ENCODE peak calls at places on chromosomes 16 and 17, in five cellular contexts. One of them, this sample, is unnamed.

GRCh38 chr17:41666708-41667279 is 21.9 kb upstream of the EIF1 start:
- DNase-seq in fibroblast of mammary gland: peak; percentile 66
- DNase-seq in fibroblast of the aortic adventitia: peak; percentile 69
- DNase-seq in astrocyte: no peak
- DNase-seq in cardiac fibroblast: peak; percentile 75
- DNase-seq in this sample: peak; percentile 76

GRCh38 chr17:39973496-39973895 is 7.1 kb upstream of the PSMD3 start:
- DNase-seq in fibroblast of mammary gland: peak; percentile 70
- DNase-seq in fibroblast of the aortic adventitia: no peak
- DNase-seq in astrocyte: no peak
- DNase-seq in cardiac fibroblast: peak; percentile 87
- DNase-seq in this sample: peak; percentile 33

GRCh38 chr16:57527610-57528360 is 8.6 kb downstream of the CCDC102A start:
- DNase-seq in fibroblast of mammary gland: no peak
- DNase-seq in fibroblast of the aortic adventitia: no peak
- DNase-seq in astrocyte: no peak
- DNase-seq in cardiac fibroblast: no peak
- DNase-seq in this sample: no peak

GRCh38 chr17:19744492-19744891 is 3.6 kb downstream of the ALDH3A1 start:
- DNase-seq in fibroblast of mammary gland: no peak
- DNase-seq in fibroblast of the aortic adventitia: no peak
- DNase-seq in astrocyte: no peak
- DNase-seq in cardiac fibroblast: no peak
- DNase-seq in this sample: no peak

GRCh38 chr17:32586666-32587065 is 99.9 kb downstream of the CDK5R1 start:
- DNase-seq in fibroblast of mammary gland: peak; percentile 51
- DNase-seq in fibroblast of the aortic adventitia: no peak
- DNase-seq in astrocyte: no peak
- DNase-seq in cardiac fibroblast: peak; percentile 22
- DNase-seq in this sample: peak; percentile 20

GRCh38 chr16:86823895-86824671 is 245.7 kb downstream of the FOXL1 start:
- DNase-seq in fibroblast of mammary gland: peak; percentile 84
- DNase-seq in fibroblast of the aortic adventitia: peak; percentile 76
- DNase-seq in astrocyte: peak; percentile 100
- DNase-seq in cardiac fibroblast: peak; percentile 91
- DNase-seq in this sample: peak; percentile 85

GRCh38 chr17:7834554-7834890 is 505 bp downstream of the KDM6B start:
- DNase-seq in fibroblast of mammary gland: no peak
- DNase-seq in fibroblast of the aortic adventitia: no peak
- DNase-seq in astrocyte: no peak
- DNase-seq in cardiac fibroblast: peak; percentile 39
- DNase-seq in this sample: peak; percentile 33

GRCh38 chr16:24051125-24051524 is 205.0 kb upstream of the CACNG3 start:
- DNase-seq in fibroblast of mammary gland: no peak
- DNase-seq in fibroblast of the aortic adventitia: no peak
- DNase-seq in astrocyte: no peak
- DNase-seq in cardiac fibroblast: no peak
- DNase-seq in this sample: no peak

GRCh38 chr17:82228842-82229685 is at the start of gene SLC16A3:
- DNase-seq in fibroblast of mammary gland: peak; percentile 69
- DNase-seq in fibroblast of the aortic adventitia: peak; percentile 68
- DNase-seq in astrocyte: peak; percentile 48
- DNase-seq in cardiac fibroblast: peak; percentile 77
- DNase-seq in this sample: peak; percentile 66

GRCh38 chr17:30238387-30239088 is 3.0 kb upstream of the SLC6A4 start:
- DNase-seq in fibroblast of mammary gland: no peak
- DNase-seq in fibroblast of the aortic adventitia: no peak
- DNase-seq in astrocyte: no peak
- DNase-seq in cardiac fibroblast: no peak
- DNase-seq in this sample: no peak

GRCh38 chr17:11318207-11318606 is 77.2 kb downstream of the SHISA6 start:
- DNase-seq in fibroblast of mammary gland: no peak
- DNase-seq in fibroblast of the aortic adventitia: no peak
- DNase-seq in astrocyte: no peak
- DNase-seq in cardiac fibroblast: no peak
- DNase-seq in this sample: no peak

GRCh38 chr17:28612936-28613872 is 781 bp downstream of the RSKR start:
- DNase-seq in fibroblast of mammary gland: peak; percentile 30
- DNase-seq in fibroblast of the aortic adventitia: peak; percentile 39
- DNase-seq in astrocyte: no peak
- DNase-seq in cardiac fibroblast: peak; percentile 49
- DNase-seq in this sample: peak; percentile 70

GRCh38 chr17:12591336-12591735 is 74.4 kb upstream of the MYOCD start:
- DNase-seq in fibroblast of mammary gland: no peak
- DNase-seq in fibroblast of the aortic adventitia: no peak
- DNase-seq in astrocyte: no peak
- DNase-seq in cardiac fibroblast: peak; percentile 26
- DNase-seq in this sample: peak; percentile 45

GRCh38 chr16:78503501-78504110 is 404.2 kb downstream of the WWOX start:
- DNase-seq in fibroblast of mammary gland: peak; percentile 70
- DNase-seq in fibroblast of the aortic adventitia: peak; percentile 64
- DNase-seq in astrocyte: peak; percentile 18
- DNase-seq in cardiac fibroblast: peak; percentile 64
- DNase-seq in this sample: peak; percentile 63

GRCh38 chr16:1042776-1043349 is 29.7 kb upstream of the SSTR5 start:
- DNase-seq in fibroblast of mammary gland: no peak
- DNase-seq in fibroblast of the aortic adventitia: no peak
- DNase-seq in astrocyte: no peak
- DNase-seq in cardiac fibroblast: no peak
- DNase-seq in this sample: peak; percentile 20

GRCh38 chr17:15377608-15378007 is 36.2 kb upstream of the TEKT3 start:
- DNase-seq in fibroblast of mammary gland: peak; percentile 12
- DNase-seq in fibroblast of the aortic adventitia: peak; percentile 78
- DNase-seq in astrocyte: peak; percentile 85
- DNase-seq in cardiac fibroblast: peak; percentile 14
- DNase-seq in this sample: peak; percentile 58

GRCh38 chr16:3188925-3189825 is 1.2 kb downstream of the OR1F1 start:
- DNase-seq in fibroblast of mammary gland: peak; percentile 73
- DNase-seq in fibroblast of the aortic adventitia: peak; percentile 49
- DNase-seq in astrocyte: peak; percentile 55
- DNase-seq in cardiac fibroblast: peak; percentile 86
- DNase-seq in this sample: peak; percentile 58

DNA sequence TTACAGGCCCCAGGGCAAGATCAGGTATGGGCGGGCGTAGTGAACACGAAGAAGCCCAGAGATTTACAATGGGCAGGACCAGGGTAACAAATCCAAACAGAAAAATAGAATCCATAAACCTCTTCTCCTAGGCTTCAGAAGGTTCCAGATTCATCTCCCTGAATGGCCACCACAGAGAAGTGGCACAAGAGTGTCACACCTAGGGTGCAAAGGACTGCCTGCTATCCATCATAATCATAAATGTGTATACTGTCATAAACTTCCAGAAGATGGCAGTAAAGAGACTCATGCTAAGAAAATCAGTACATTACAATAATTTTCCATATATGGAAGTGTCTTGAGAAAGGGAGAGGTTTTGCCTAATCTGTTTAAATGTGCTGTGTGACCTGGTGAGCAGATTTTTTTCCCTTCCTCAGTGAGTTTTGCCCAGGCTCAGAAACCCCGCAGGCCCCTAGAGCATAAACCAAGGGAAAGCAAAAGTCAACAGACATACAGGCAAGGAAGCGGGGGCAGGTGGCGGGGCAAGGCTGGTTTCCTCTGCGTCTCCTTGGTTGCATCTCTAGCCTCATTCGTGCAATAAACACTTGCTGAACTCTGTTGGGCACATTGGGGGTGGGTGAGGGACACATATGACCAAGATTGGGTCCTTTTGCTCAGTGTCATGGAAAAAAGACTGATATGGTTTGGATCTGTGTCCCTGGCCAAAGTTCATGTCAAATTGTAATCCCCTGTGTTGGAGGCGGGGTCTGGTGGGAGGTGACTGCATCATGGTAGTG is 92.0 kb upstream of the CDH5 start:
- DNase-seq in fibroblast of mammary gland: peak; percentile 44
- DNase-seq in fibroblast of the aortic adventitia: peak; percentile 55
- DNase-seq in astrocyte: no peak
- DNase-seq in cardiac fibroblast: peak; percentile 64
- DNase-seq in this sample: peak; percentile 73
- TF ChIP-seq CTCF in fibroblast of mammary gland: peak; percentile 30
- TF ChIP-seq CTCF in fibroblast of the aortic adventitia: peak; percentile 48
- TF ChIP-seq CTCF in astrocyte: peak; percentile 20
- TF ChIP-seq CTCF in cardiac fibroblast: peak; percentile 51
- TF ChIP-seq CTCF in this sample: no peak

GRCh38 chr16:69852815-69853214 is 90.7 kb downstream of the WWP2 start:
- DNase-seq in fibroblast of mammary gland: no peak
- DNase-seq in fibroblast of the aortic adventitia: no peak
- DNase-seq in astrocyte: no peak
- DNase-seq in cardiac fibroblast: no peak
- DNase-seq in this sample: no peak

GRCh38 chr16:69845181-69845580 is 83.0 kb downstream of the WWP2 start:
- DNase-seq in fibroblast of mammary gland: no peak
- DNase-seq in fibroblast of the aortic adventitia: no peak
- DNase-seq in astrocyte: no peak
- DNase-seq in cardiac fibroblast: no peak
- DNase-seq in this sample: no peak

GRCh38 chr16:69851491-69852240 is 89.5 kb downstream of the WWP2 start:
- DNase-seq in fibroblast of mammary gland: peak; percentile 46
- DNase-seq in fibroblast of the aortic adventitia: peak; percentile 66
- DNase-seq in astrocyte: peak; percentile 61
- DNase-seq in cardiac fibroblast: peak; percentile 42
- DNase-seq in this sample: no peak

GRCh38 chr16:69847643-69848042 is 85.5 kb downstream of the WWP2 start:
- DNase-seq in fibroblast of mammary gland: peak; percentile 25
- DNase-seq in fibroblast of the aortic adventitia: no peak
- DNase-seq in astrocyte: no peak
- DNase-seq in cardiac fibroblast: no peak
- DNase-seq in this sample: no peak

GRCh38 chr16:69848635-69849545 is 86.8 kb downstream of the WWP2 start:
- DNase-seq in fibroblast of mammary gland: peak; percentile 97
- DNase-seq in fibroblast of the aortic adventitia: peak; percentile 96
- DNase-seq in astrocyte: peak; percentile 92
- DNase-seq in cardiac fibroblast: peak; percentile 92
- DNase-seq in this sample: peak; percentile 58
- TF ChIP-seq CTCF in fibroblast of mammary gland: peak; percentile 13
- TF ChIP-seq CTCF in fibroblast of the aortic adventitia: peak; percentile 22
- TF ChIP-seq CTCF in astrocyte: peak; percentile 22
- TF ChIP-seq CTCF in cardiac fibroblast: peak; percentile 11
- TF ChIP-seq CTCF in this sample: peak; percentile 33

GRCh38 chr16:73058221-73058615 is 10.3 kb upstream of the ZFHX3 start:
- DNase-seq in fibroblast of mammary gland: no peak
- DNase-seq in fibroblast of the aortic adventitia: peak; percentile 45
- DNase-seq in astrocyte: no peak
- DNase-seq in cardiac fibroblast: peak; percentile 46
- DNase-seq in this sample: no peak
- TF ChIP-seq CTCF in fibroblast of mammary gland: no peak
- TF ChIP-seq CTCF in fibroblast of the aortic adventitia: no peak
- TF ChIP-seq CTCF in astrocyte: no peak
- TF ChIP-seq CTCF in cardiac fibroblast: no peak
- TF ChIP-seq CTCF in this sample: no peak

GRCh38 chr16:30779596-30779995 is 7.4 kb downstream of the ZNF629 start:
- DNase-seq in fibroblast of mammary gland: no peak
- DNase-seq in fibroblast of the aortic adventitia: no peak
- DNase-seq in astrocyte: no peak
- DNase-seq in cardiac fibroblast: no peak
- DNase-seq in this sample: no peak

GRCh38 chr16:30778549-30779244 is 8.3 kb downstream of the ZNF629 start:
- DNase-seq in fibroblast of mammary gland: peak; percentile 62
- DNase-seq in fibroblast of the aortic adventitia: peak; percentile 21
- DNase-seq in astrocyte: no peak
- DNase-seq in cardiac fibroblast: no peak
- DNase-seq in this sample: peak; percentile 82

GRCh38 chr16:30780021-30780420 is 7.0 kb downstream of the ZNF629 start:
- DNase-seq in fibroblast of mammary gland: no peak
- DNase-seq in fibroblast of the aortic adventitia: no peak
- DNase-seq in astrocyte: no peak
- DNase-seq in cardiac fibroblast: no peak
- DNase-seq in this sample: no peak

GRCh38 chr16:30775381-30776099 is 11.5 kb downstream of the ZNF629 start:
- DNase-seq in fibroblast of mammary gland: peak; percentile 82
- DNase-seq in fibroblast of the aortic adventitia: peak; percentile 80
- DNase-seq in astrocyte: peak; percentile 66
- DNase-seq in cardiac fibroblast: peak; percentile 84
- DNase-seq in this sample: peak; percentile 87

DNA sequence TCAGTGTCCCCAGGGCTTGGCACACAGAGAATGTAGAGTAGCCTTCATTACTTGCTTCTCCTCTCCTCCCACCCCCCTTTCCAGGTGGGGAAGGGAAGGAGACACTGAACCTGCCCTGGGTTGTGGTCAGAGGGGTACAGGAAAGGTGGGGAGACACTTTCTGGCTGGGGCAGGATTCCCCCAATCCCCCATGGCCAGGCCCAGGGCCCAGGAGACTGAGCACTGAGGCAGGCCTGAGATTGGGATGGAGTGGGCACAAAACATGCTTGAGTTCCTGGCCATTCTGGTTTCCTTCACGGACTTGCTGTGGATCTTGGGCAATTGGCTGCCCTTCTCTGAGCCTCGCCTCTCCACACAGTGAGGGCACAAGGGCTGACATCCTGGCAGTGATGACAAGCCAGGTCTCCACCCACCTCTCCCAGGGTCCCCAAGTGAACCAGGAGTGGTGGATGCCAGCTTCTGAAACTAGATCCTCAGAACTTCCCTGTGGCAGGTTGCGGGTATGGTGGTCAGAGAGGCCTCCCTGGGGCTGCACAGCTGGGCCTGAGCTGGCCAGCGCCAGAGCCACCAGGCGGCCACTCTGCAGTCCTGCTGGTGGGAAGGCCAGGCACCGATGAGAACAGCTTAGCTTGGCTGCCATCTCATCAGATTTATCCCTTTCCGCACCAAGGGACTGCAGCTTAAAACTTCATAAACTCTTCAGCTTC is 9.3 kb downstream of the ZNF629 start:
- DNase-seq in fibroblast of mammary gland: no peak
- DNase-seq in fibroblast of the aortic adventitia: no peak
- DNase-seq in astrocyte: no peak
- DNase-seq in cardiac fibroblast: no peak
- DNase-seq in this sample: peak; percentile 9
- TF ChIP-seq CTCF in fibroblast of mammary gland: no peak
- TF ChIP-seq CTCF in fibroblast of the aortic adventitia: no peak
- TF ChIP-seq CTCF in astrocyte: no peak
- TF ChIP-seq CTCF in cardiac fibroblast: no peak
- TF ChIP-seq CTCF in this sample: no peak

GRCh38 chr16:83040174-83040573 is 413.4 kb downstream of the CDH13 start:
- DNase-seq in fibroblast of mammary gland: peak; percentile 43
- DNase-seq in fibroblast of the aortic adventitia: no peak
- DNase-seq in astrocyte: peak; percentile 74
- DNase-seq in cardiac fibroblast: peak; percentile 62
- DNase-seq in this sample: peak; percentile 41
- TF ChIP-seq CTCF in fibroblast of mammary gland: no peak
- TF ChIP-seq CTCF in fibroblast of the aortic adventitia: no peak
- TF ChIP-seq CTCF in astrocyte: no peak
- TF ChIP-seq CTCF in cardiac fibroblast: no peak
- TF ChIP-seq CTCF in this sample: no peak